ENCODE peak calls at places on chromosomes 11 and 22, in eight cellular contexts. R is CD8-positive, alpha-beta T cell; C is retinal pigment epithelial cell; T is astrocyte; V is foreskin fibroblast; X is brain microvascular endothelial cell; D is stomach; Z is GM12865. I is an unnamed sample.

GRCh38 chr11:119480375-119481020 is 57.5 kb upstream of the THY1 start:
- DNase-seq in V (no peak), C (no peak), Z (no peak), T (no peak), D (no peak), X (no peak), R (no peak), I (no peak)

GRCh38 chr11:124841186-124841585 is 24.0 kb upstream of the ROBO3 start:
- DNase-seq in X (no peak), V (no peak), D (no peak), T (no peak), R (no peak), C (no peak), Z (no peak), I (no peak)

GRCh38 chr11:35662649-35663407 is at the start of gene TRIM44:
- DNase-seq in C (peak; percentile 39), Z (peak; percentile 93), T (peak; percentile 69), V (peak; percentile 81), X (peak; percentile 76), D (peak; percentile 86), R (peak; percentile 77), I (peak; percentile 49)

GRCh38 chr22:23675502-23676415 is 15.1 kb upstream of the RGL4 start:
- DNase-seq in Z (peak; percentile 55), R (no peak), V (no peak), X (no peak), D (peak; percentile 86), C (no peak), T (no peak), I (no peak)

GRCh38 chr11:29629281-29629680 is 387.5 kb downstream of the KCNA4 start:
- DNase-seq in C (no peak), T (peak; percentile 74), D (no peak), X (peak; percentile 2), R (no peak), V (no peak), Z (no peak), I (no peak)

GRCh38 chr11:17845431-17845881 is 110.9 kb downstream of the KCNC1 start:
- DNase-seq in Z (no peak), V (peak; percentile 62), C (peak; percentile 51), X (peak; percentile 6), R (no peak), T (peak; percentile 86), D (no peak), I (no peak)

GRCh38 chr11:47061429-47062178 is 115.1 kb downstream of the ARFGAP2 start:
- DNase-seq in R (no peak), D (no peak), Z (no peak), C (no peak), T (no peak), V (no peak), X (no peak), I (no peak)

GRCh38 chr11:64461081-64461480 is 102.1 kb downstream of the RPS6KA4 start:
- DNase-seq in Z (no peak), X (no peak), V (no peak), R (no peak), D (no peak), T (no peak), C (no peak), I (no peak)

GRCh38 chr22:23533771-23534191 is 46.3 kb downstream of the IGLL1 start:
- DNase-seq in T (no peak), X (no peak), R (no peak), C (no peak), D (no peak), Z (no peak), V (no peak), I (peak; percentile 14)

GRCh38 chr11:10943968-10944367 is 86.1 kb upstream of the ZBED5 start:
- DNase-seq in V (peak; percentile 38), X (peak; percentile 46), C (no peak), T (peak; percentile 50), D (no peak), Z (no peak), R (no peak), I (no peak)

GRCh38 chr11:18540207-18541009 is 13.7 kb upstream of the TSG101 start:
- DNase-seq in T (no peak), X (no peak), Z (peak; percentile 32), C (no peak), R (no peak), V (no peak), D (no peak), I (no peak)

GRCh38 chr11:11620966-11621880 is 582 bp downstream of the GALNT18 start:
- DNase-seq in C (no peak), T (peak; percentile 17), R (no peak), V (peak; percentile 18), Z (peak; percentile 72), D (peak; percentile 33), X (no peak), I (no peak)

GRCh38 chr11:29530961-29531360 is 485.9 kb downstream of the KCNA4 start:
- DNase-seq in C (no peak), D (no peak), Z (no peak), X (no peak), R (no peak), V (no peak), T (no peak), I (no peak)

GRCh38 chr11:105046898-105047579 is 1.9 kb upstream of the CARD16 start:
- DNase-seq in D (no peak), Z (no peak), T (peak; percentile 99), V (peak; percentile 98), C (peak; percentile 87), X (peak; percentile 94), R (no peak), I (no peak)

GRCh38 chr11:21514298-21514697 is 678.6 kb upstream of the ANO5 start:
- DNase-seq in Z (peak; percentile 24), D (no peak), R (no peak), T (no peak), X (no peak), V (no peak), C (no peak), I (no peak)

GRCh38 chr11:21511835-21512440 is 680.9 kb upstream of the ANO5 start:
- DNase-seq in D (peak; percentile 68), C (peak; percentile 42), R (peak; percentile 6), T (peak; percentile 8), X (peak; percentile 6), Z (peak; percentile 64), V (no peak), I (peak; percentile 13)
- TF ChIP-seq CTCF in D (no peak), C (peak; percentile 92), R (no peak), T (peak; percentile 57), X (peak; percentile 45), Z (peak; percentile 63), V (peak; percentile 13), I (peak; percentile 59)

DNA sequence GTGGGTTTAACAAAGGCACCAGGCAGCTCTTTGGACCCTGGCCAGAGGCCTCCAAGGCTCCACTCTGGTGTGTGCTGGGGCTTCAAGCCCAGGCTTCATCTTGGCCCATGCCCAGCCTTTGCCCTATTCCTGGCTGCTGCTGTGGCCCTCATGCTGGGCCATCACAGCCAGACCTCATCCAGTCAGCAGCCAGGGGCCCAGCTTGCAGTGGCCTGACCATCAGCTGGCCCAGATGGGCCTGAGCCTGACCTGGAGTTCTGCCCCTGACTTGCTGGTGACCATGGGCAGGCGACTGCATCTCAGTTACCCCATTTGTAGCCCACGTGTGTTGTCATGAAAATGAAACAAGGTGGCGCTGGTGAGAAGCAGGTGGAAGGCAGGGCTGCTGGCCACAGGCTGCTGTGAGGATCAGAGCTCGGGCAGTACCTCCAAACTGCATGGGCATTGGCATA is 76.1 kb downstream of the MED15 start:
- DNase-seq in X (no peak), C (no peak), R (peak; percentile 4), D (no peak), Z (no peak), V (no peak), T (no peak), I (no peak)
- TF ChIP-seq CTCF in X (peak; percentile 52), C (peak; percentile 28), R (no peak), D (no peak), Z (no peak), V (peak; percentile 9), T (no peak), I (no peak)

DNA sequence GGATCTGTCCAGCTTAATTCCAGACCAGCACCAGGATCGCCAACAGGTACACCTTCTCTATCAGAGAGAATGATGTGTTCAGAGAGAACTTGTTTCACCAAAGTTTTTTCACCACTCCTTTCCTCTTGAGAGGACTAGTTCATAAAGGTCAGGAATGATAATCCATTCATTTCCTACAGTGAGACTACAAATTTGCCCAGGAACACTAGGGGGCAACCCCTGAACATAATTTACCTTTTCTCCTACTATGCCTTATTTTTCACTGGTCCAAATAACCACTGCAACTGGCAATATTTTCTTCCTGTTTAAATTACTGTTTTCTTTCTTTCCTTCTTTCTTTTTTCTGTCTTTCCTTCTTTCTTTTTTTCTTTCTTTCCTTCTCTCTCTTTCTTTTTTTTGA is 22.5 kb downstream of the CAVIN3 start:
- DNase-seq in D (no peak), C (no peak), X (no peak), T (no peak), R (no peak), V (no peak), Z (no peak), I (no peak)
- TF ChIP-seq CTCF in D (no peak), C (peak; percentile 69), X (peak; percentile 49), T (peak; percentile 40), R (peak; percentile 12), V (peak; percentile 46), Z (peak; percentile 10), I (peak; percentile 48)

GRCh38 chr11:121727942-121728341 is 275.2 kb upstream of the SORL1-AS1 start:
- DNase-seq in D (no peak), R (no peak), X (no peak), T (no peak), C (no peak), Z (no peak), V (no peak), I (no peak)

GRCh38 chr11:121721961-121722360 is 269.2 kb upstream of the SORL1-AS1 start:
- DNase-seq in C (no peak), D (no peak), Z (no peak), T (no peak), X (no peak), R (no peak), V (no peak), I (no peak)

GRCh38 chr11:121723261-121723741 is 270.5 kb upstream of the SORL1-AS1 start:
- DNase-seq in X (peak; percentile 3), Z (no peak), R (no peak), T (peak; percentile 52), D (no peak), V (no peak), C (peak; percentile 66), I (no peak)

GRCh38 chr11:121721448-121721847 is 268.7 kb upstream of the SORL1-AS1 start:
- DNase-seq in V (no peak), X (no peak), Z (no peak), R (no peak), T (no peak), D (no peak), C (no peak), I (no peak)

DNA sequence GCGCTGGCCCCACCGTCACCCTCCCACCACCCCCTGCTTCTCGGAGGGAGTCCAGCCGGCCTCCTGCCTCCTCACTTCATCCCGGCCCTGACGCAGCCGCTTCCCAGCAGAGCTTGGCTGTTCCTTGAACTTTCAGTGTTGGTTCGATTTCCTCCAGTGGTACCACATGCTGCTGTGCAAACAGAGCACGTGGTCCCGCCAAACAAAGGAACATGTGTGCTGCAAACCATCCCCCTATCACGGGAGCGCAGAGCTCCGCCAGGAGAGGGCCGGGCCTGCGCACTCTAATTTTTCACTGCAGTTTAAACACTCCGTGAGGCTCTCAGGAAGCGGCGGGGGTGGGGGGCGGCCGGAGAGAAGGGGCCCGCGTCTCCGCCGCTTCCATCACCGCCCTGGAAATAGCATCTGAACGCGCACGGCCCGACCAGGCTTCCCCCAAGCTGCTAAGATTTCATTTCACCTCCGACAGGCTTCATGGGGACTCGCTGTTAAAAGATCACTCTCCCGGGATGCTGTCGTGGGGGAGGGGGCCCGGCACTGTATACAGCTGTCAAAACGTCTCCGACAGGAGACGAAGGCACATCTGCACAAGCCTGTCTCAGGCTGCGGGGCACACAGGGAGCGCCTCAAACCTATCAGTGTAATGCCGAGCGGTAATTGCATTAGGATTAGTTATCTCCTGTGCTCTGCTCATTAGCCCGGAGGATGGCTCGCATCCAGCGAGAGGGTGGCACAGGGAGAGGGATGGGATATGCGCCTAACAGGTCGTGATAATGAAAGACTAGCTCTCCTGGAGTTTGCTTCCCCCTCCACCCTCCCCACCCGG is 269.9 kb upstream of the SORL1-AS1 start:
- DNase-seq in X (peak; percentile 84), Z (no peak), V (peak; percentile 78), R (no peak), T (peak; percentile 95), D (peak; percentile 40), C (peak; percentile 97), I (peak; percentile 28)
- TF ChIP-seq CTCF in X (peak; percentile 42), Z (no peak), V (no peak), R (no peak), T (no peak), D (no peak), C (peak; percentile 14), I (no peak)

I was measured in D721Med.